ENCODE peak calls at places on chromosomes 1 and 21, in nine cellular contexts. One of them, this sample, is unnamed.

GRCh38 chr21:21200939-21201610 is 202.9 kb downstream of the NCAM2 start:
- DNase-seq in GM19239: no peak
- DNase-seq in nucleus accumbens: no peak
- DNase-seq in nephron progenitor cell: no peak
- DNase-seq in stromal cell of bone marrow: no peak
- DNase-seq in stimulated activated CD8-positive, alpha-beta memory T cell treated with anti-CD3 and anti-CD28 coated beads, Interleukin-2, amount 100 ng/mL, for 48 hours: no peak
- DNase-seq in BE2C: no peak
- DNase-seq in fibroblast of the conjunctiva: no peak
- DNase-seq in progenitor cell of endocrine pancreas: no peak
- DNase-seq in this sample: no peak

GRCh38 chr1:2628191-2628932 is 4.5 kb downstream of the MMEL1 start:
- DNase-seq in GM19239: no peak
- DNase-seq in nucleus accumbens: no peak
- DNase-seq in nephron progenitor cell: peak
- DNase-seq in stromal cell of bone marrow: no peak
- DNase-seq in stimulated activated CD8-positive, alpha-beta memory T cell treated with anti-CD3 and anti-CD28 coated beads, Interleukin-2, amount 100 ng/mL, for 48 hours: no peak
- DNase-seq in BE2C: no peak
- DNase-seq in fibroblast of the conjunctiva: no peak
- DNase-seq in progenitor cell of endocrine pancreas: no peak
- DNase-seq in this sample: no peak

GRCh38 chr1:184988506-184988905 is 14.2 kb upstream of the NIBAN1 start:
- DNase-seq in GM19239: no peak
- DNase-seq in nucleus accumbens: no peak
- DNase-seq in nephron progenitor cell: no peak
- DNase-seq in stromal cell of bone marrow: no peak
- DNase-seq in stimulated activated CD8-positive, alpha-beta memory T cell treated with anti-CD3 and anti-CD28 coated beads, Interleukin-2, amount 100 ng/mL, for 48 hours: no peak
- DNase-seq in BE2C: no peak
- DNase-seq in fibroblast of the conjunctiva: no peak
- DNase-seq in progenitor cell of endocrine pancreas: no peak
- DNase-seq in this sample: no peak

GRCh38 chr1:113830039-113830438 is 17.8 kb upstream of the RSBN1 start:
- DNase-seq in GM19239: no peak
- DNase-seq in nucleus accumbens: no peak
- DNase-seq in nephron progenitor cell: no peak
- DNase-seq in stromal cell of bone marrow: no peak
- DNase-seq in stimulated activated CD8-positive, alpha-beta memory T cell treated with anti-CD3 and anti-CD28 coated beads, Interleukin-2, amount 100 ng/mL, for 48 hours: no peak
- DNase-seq in BE2C: no peak
- DNase-seq in fibroblast of the conjunctiva: no peak
- DNase-seq in progenitor cell of endocrine pancreas: no peak
- DNase-seq in this sample: no peak

GRCh38 chr1:3030663-3031381 is 9.6 kb downstream of the ACTRT2 start:
- DNase-seq in GM19239: no peak
- DNase-seq in nucleus accumbens: peak
- DNase-seq in nephron progenitor cell: no peak
- DNase-seq in stromal cell of bone marrow: no peak
- DNase-seq in stimulated activated CD8-positive, alpha-beta memory T cell treated with anti-CD3 and anti-CD28 coated beads, Interleukin-2, amount 100 ng/mL, for 48 hours: no peak
- DNase-seq in BE2C: no peak
- DNase-seq in fibroblast of the conjunctiva: no peak
- DNase-seq in progenitor cell of endocrine pancreas: no peak
- DNase-seq in this sample: no peak

GRCh38 chr1:27509127-27510080 is 19.4 kb upstream of the WASF2 start:
- DNase-seq in GM19239: no peak
- DNase-seq in nucleus accumbens: no peak
- DNase-seq in nephron progenitor cell: no peak
- DNase-seq in stromal cell of bone marrow: no peak
- DNase-seq in stimulated activated CD8-positive, alpha-beta memory T cell treated with anti-CD3 and anti-CD28 coated beads, Interleukin-2, amount 100 ng/mL, for 48 hours: no peak
- DNase-seq in BE2C: no peak
- DNase-seq in fibroblast of the conjunctiva: no peak
- DNase-seq in progenitor cell of endocrine pancreas: no peak
- DNase-seq in this sample: no peak

GRCh38 chr1:59414406-59415133 is 117.7 kb downstream of the FGGY start:
- DNase-seq in GM19239: no peak
- DNase-seq in nucleus accumbens: no peak
- DNase-seq in nephron progenitor cell: no peak
- DNase-seq in stromal cell of bone marrow: no peak
- DNase-seq in stimulated activated CD8-positive, alpha-beta memory T cell treated with anti-CD3 and anti-CD28 coated beads, Interleukin-2, amount 100 ng/mL, for 48 hours: no peak
- DNase-seq in BE2C: peak
- DNase-seq in fibroblast of the conjunctiva: no peak
- DNase-seq in progenitor cell of endocrine pancreas: no peak
- DNase-seq in this sample: no peak

GRCh38 chr1:160353223-160353622 is 10.0 kb downstream of the NCSTN start:
- DNase-seq in GM19239: no peak
- DNase-seq in nucleus accumbens: no peak
- DNase-seq in nephron progenitor cell: no peak
- DNase-seq in stromal cell of bone marrow: no peak
- DNase-seq in stimulated activated CD8-positive, alpha-beta memory T cell treated with anti-CD3 and anti-CD28 coated beads, Interleukin-2, amount 100 ng/mL, for 48 hours: no peak
- DNase-seq in BE2C: no peak
- DNase-seq in fibroblast of the conjunctiva: no peak
- DNase-seq in progenitor cell of endocrine pancreas: no peak
- DNase-seq in this sample: no peak

GRCh38 chr1:83931658-83932253 is 67.2 kb downstream of the TTLL7 start:
- DNase-seq in GM19239: peak
- DNase-seq in nucleus accumbens: no peak
- DNase-seq in nephron progenitor cell: peak
- DNase-seq in stromal cell of bone marrow: peak
- DNase-seq in stimulated activated CD8-positive, alpha-beta memory T cell treated with anti-CD3 and anti-CD28 coated beads, Interleukin-2, amount 100 ng/mL, for 48 hours: no peak
- DNase-seq in BE2C: peak
- DNase-seq in fibroblast of the conjunctiva: peak
- DNase-seq in progenitor cell of endocrine pancreas: no peak
- DNase-seq in this sample: no peak

GRCh38 chr1:17161926-17162800 is 42.8 kb upstream of the PADI1 start:
- DNase-seq in GM19239: no peak
- DNase-seq in nucleus accumbens: no peak
- DNase-seq in nephron progenitor cell: no peak
- DNase-seq in stromal cell of bone marrow: no peak
- DNase-seq in stimulated activated CD8-positive, alpha-beta memory T cell treated with anti-CD3 and anti-CD28 coated beads, Interleukin-2, amount 100 ng/mL, for 48 hours: no peak
- DNase-seq in BE2C: no peak
- DNase-seq in fibroblast of the conjunctiva: no peak
- DNase-seq in progenitor cell of endocrine pancreas: no peak
- DNase-seq in this sample: no peak

GRCh38 chr1:229578168-229579100 is 19.9 kb upstream of the ABCB10 start:
- DNase-seq in GM19239: no peak
- DNase-seq in nucleus accumbens: no peak
- DNase-seq in nephron progenitor cell: no peak
- DNase-seq in stromal cell of bone marrow: no peak
- DNase-seq in stimulated activated CD8-positive, alpha-beta memory T cell treated with anti-CD3 and anti-CD28 coated beads, Interleukin-2, amount 100 ng/mL, for 48 hours: no peak
- DNase-seq in BE2C: no peak
- DNase-seq in fibroblast of the conjunctiva: no peak
- DNase-seq in progenitor cell of endocrine pancreas: no peak
- DNase-seq in this sample: no peak

GRCh38 chr1:151373196-151373595 is 691 bp upstream of the SELENBP1 start:
- DNase-seq in GM19239: no peak
- DNase-seq in nucleus accumbens: no peak
- DNase-seq in nephron progenitor cell: no peak
- DNase-seq in stromal cell of bone marrow: no peak
- DNase-seq in stimulated activated CD8-positive, alpha-beta memory T cell treated with anti-CD3 and anti-CD28 coated beads, Interleukin-2, amount 100 ng/mL, for 48 hours: no peak
- DNase-seq in BE2C: no peak
- DNase-seq in fibroblast of the conjunctiva: no peak
- DNase-seq in progenitor cell of endocrine pancreas: no peak
- DNase-seq in this sample: no peak

GRCh38 chr1:10803971-10804820 is 7.8 kb upstream of the CASZ1 start:
- DNase-seq in GM19239: no peak
- DNase-seq in nucleus accumbens: no peak
- DNase-seq in nephron progenitor cell: no peak
- DNase-seq in stromal cell of bone marrow: no peak
- DNase-seq in stimulated activated CD8-positive, alpha-beta memory T cell treated with anti-CD3 and anti-CD28 coated beads, Interleukin-2, amount 100 ng/mL, for 48 hours: no peak
- DNase-seq in BE2C: no peak
- DNase-seq in fibroblast of the conjunctiva: no peak
- DNase-seq in progenitor cell of endocrine pancreas: no peak
- DNase-seq in this sample: no peak

GRCh38 chr1:115114308-115114707 is 25.0 kb upstream of the TSPAN2 start:
- DNase-seq in GM19239: no peak
- DNase-seq in nucleus accumbens: no peak
- DNase-seq in nephron progenitor cell: no peak
- DNase-seq in stromal cell of bone marrow: no peak
- DNase-seq in stimulated activated CD8-positive, alpha-beta memory T cell treated with anti-CD3 and anti-CD28 coated beads, Interleukin-2, amount 100 ng/mL, for 48 hours: no peak
- DNase-seq in BE2C: peak
- DNase-seq in fibroblast of the conjunctiva: no peak
- DNase-seq in progenitor cell of endocrine pancreas: no peak
- DNase-seq in this sample: no peak

GRCh38 chr1:41275831-41276230 is 33.7 kb upstream of the SCMH1 start:
- DNase-seq in GM19239: no peak
- DNase-seq in nucleus accumbens: no peak
- DNase-seq in nephron progenitor cell: no peak
- DNase-seq in stromal cell of bone marrow: no peak
- DNase-seq in stimulated activated CD8-positive, alpha-beta memory T cell treated with anti-CD3 and anti-CD28 coated beads, Interleukin-2, amount 100 ng/mL, for 48 hours: no peak
- DNase-seq in BE2C: no peak
- DNase-seq in fibroblast of the conjunctiva: no peak
- DNase-seq in progenitor cell of endocrine pancreas: no peak
- DNase-seq in this sample: no peak